ENCODE peak calls at places on chromosome 21, in four cellular contexts. M is prostate gland, F is astrocyte, W is upper lobe of right lung. E is an unnamed sample.

GRCh38 chr21:43812957-43813730 is 23.8 kb downstream of the RRP1 start:
- DNase-seq in W (no peak), M (no peak), F (no peak), E (no peak)

GRCh38 chr21:41707231-41707988 is 59.4 kb downstream of the RIPK4 start:
- DNase-seq in W (no peak), M (peak), F (peak), E (peak)

GRCh38 chr21:15986277-15986676 is 256.5 kb downstream of the USP25 start:
- DNase-seq in F (peak), M (no peak), W (no peak), E (no peak)

GRCh38 chr21:41230530-41230929 is 62.6 kb downstream of the BACE2 start:
- DNase-seq in W (no peak), F (no peak), M (no peak), E (no peak)

GRCh38 chr21:41675574-41675973 is 91.3 kb downstream of the RIPK4 start:
- DNase-seq in F (no peak), M (no peak), W (peak), E (no peak)

GRCh38 chr21:15289896-15290841 is 225.4 kb upstream of the NRIP1 start:
- DNase-seq in W (peak), F (no peak), M (peak), E (peak)

GRCh38 chr21:35508389-35508888 is 459.3 kb upstream of the RUNX1 start:
- DNase-seq in M (no peak), W (peak), F (peak), E (peak)

GRCh38 chr21:41280115-41280919 is 36.3 kb upstream of the FAM3B start:
- DNase-seq in M (no peak), F (peak), W (no peak), E (no peak)

GRCh38 chr21:42252267-42252666 is 33.3 kb downstream of the ABCG1 start:
- DNase-seq in W (no peak), F (no peak), M (no peak), E (no peak)

GRCh38 chr21:41363370-41364270 is 1.8 kb downstream of the MX2 start:
- DNase-seq in F (no peak), M (no peak), W (no peak), E (no peak)

GRCh38 chr21:27301216-27301615 is 334.3 kb upstream of the ADAMTS5 start:
- DNase-seq in M (no peak), W (no peak), F (peak), E (no peak)

GRCh38 chr21:21851657-21852056 is 853.4 kb downstream of the NCAM2 start:
- DNase-seq in M (no peak), F (peak), W (no peak), E (no peak)

GRCh38 chr21:41596241-41596925 is 88.4 kb upstream of the TMPRSS2 start:
- DNase-seq in F (no peak), M (no peak), W (peak), E (no peak)

GRCh38 chr21:27134513-27134912 is 167.6 kb upstream of the ADAMTS5 start:
- DNase-seq in W (no peak), M (no peak), F (no peak), E (no peak)

GRCh38 chr21:43362306-43362927 is 64.5 kb downstream of the SIK1 start:
- DNase-seq in F (peak), M (peak), W (peak), E (peak)

GRCh38 chr21:16113052-16113715 is 383.4 kb downstream of the USP25 start:
- DNase-seq in F (no peak), W (no peak), M (no peak), E (no peak)

DNA sequence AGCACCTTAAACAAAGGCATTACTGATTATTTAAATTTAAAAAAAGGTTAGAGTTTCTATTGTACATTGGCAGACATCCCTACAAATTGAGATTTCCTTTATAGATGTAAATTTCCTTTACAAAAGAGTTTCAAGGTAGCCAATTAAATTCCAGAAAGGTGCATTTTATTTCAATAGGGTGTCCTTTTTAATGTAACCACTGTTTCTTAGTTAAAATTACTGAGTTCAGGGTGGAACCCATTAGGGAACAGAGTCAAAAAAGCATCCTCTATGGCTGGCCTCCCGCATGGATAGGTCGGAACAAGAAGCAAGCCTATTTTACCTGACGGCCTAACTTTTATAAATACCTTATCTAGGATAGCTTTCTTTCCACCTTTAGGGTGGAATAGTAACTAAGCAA is 24.4 kb downstream of the TCP10L start:
- DNase-seq in F (no peak), W (no peak), M (no peak), E (no peak)
- H3K4me3 ChIP-seq in F (no peak), W (no peak), M (no peak), E (no peak)

GRCh38 chr21:34201441-34201838 is 128.1 kb downstream of the MRPS6 start:
- DNase-seq in W (no peak), F (no peak), M (no peak), E (no peak)
- H3K4me3 ChIP-seq in W (peak), F (peak), M (peak), E (peak)

GRCh38 chr21:37916795-37917142 is 512 bp upstream of the KCNJ6 start:
- DNase-seq in W (no peak), M (no peak), F (no peak), E (no peak)
- H3K4me3 ChIP-seq in W (no peak), M (no peak), F (peak), E (no peak)

DNA sequence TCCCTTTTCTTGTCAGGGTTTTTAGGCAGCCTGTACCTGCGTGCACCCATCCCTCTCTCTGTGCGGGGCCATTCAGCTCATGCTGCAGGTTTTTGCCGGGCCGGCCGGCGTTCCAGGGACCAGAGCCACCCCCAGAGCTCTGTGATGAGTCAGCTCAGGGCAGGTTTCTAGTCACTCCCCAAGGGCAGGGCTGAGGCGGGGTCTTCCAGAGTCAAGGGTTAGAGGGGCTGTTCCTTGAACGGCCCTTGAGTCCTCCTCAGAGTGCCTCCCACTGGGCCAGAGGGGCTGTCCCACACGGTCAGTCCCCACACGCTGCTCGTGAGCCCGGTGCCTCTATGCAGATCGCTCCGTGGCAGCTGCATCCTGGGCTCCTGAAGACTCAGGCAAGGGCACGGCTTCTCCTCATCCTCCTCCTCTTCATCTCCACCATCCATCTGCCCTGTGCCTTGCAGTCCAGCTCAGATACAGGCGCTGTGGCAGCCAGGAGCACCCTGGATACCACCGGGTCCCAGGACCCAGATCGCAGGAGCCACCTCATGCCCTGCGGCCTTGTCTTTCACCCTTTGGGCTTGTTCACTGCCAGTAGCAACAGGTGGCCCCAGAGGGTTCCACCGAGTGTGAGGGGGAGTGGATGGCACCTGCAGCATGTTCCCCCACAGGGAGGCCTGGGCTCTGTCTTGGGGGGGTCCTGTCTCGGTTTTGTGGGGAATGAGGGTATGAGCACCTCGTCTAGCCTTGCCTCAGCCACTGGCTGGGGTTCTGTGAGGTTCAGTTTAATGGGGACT is 17.4 kb downstream of the SLX9 start:
- DNase-seq in W (no peak), F (no peak), M (no peak), E (peak)
- H3K4me3 ChIP-seq in W (no peak), F (no peak), M (no peak), E (no peak)

DNA sequence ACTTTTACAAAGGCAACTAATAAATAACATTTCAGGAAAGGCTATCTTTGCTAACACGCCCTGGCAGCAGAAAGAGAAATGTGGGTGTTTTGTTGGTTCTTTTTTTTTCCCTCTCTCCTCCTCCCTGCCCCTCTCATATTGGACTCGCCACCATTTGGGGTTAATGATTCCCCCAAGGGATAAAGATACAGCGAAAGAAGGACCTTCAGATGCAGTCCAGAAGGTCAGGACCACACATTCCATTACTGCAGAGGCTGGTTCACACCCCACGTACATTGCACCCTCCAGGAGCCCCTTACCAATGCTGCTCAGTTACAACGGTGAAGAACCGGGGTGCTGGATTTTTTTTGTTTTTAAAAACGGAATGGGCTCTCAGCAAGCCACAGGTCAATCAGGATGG is 156.9 kb upstream of the TIAM1 start:
- DNase-seq in W (no peak), M (no peak), F (no peak), E (no peak)
- H3K4me3 ChIP-seq in W (no peak), M (no peak), F (no peak), E (no peak)

GRCh38 chr21:37550618-37551405 is 184.2 kb downstream of the DYRK1A start:
- DNase-seq in M (no peak), W (no peak), F (no peak), E (no peak)
- H3K4me3 ChIP-seq in M (no peak), W (no peak), F (no peak), E (no peak)

GRCh38 chr21:44930543-44930981 is 9.3 kb upstream of the SLX9 start:
- DNase-seq in F (no peak), M (no peak), W (peak), E (peak)
- H3K4me3 ChIP-seq in F (no peak), M (no peak), W (peak), E (no peak)